ENCODE peak calls at places on chromosomes 11 and 22, in seven cellular contexts. P is activated CD4-positive, CD25-positive, alpha-beta regulatory T cell; G is Calu3; V is sigmoid colon; W is stimulated activated CD4-positive, alpha-beta T cell treated with anti-CD3 and anti-CD28 coated beads, Interleukin-4, amount 100 ng/mL, for 24 hours; X is SK-N-SH; B is osteocyte. K is an unnamed sample.

GRCh38 chr11:77580712-77581337 is 8.9 kb upstream of the AQP11 start:
- DNase-seq in P (no peak), W (no peak), X (no peak), G (no peak), V (no peak), B (no peak), K (no peak)

GRCh38 chr11:82733444-82734119 is at the start of gene FAM181B:
- DNase-seq in W (no peak), G (peak), P (no peak), X (peak), B (peak), V (peak), K (no peak)

GRCh38 chr11:118338637-118339061 is 3.9 kb downstream of the CD3D start:
- DNase-seq in P (peak), G (no peak), V (no peak), B (no peak), W (peak), X (no peak), K (no peak)

GRCh38 chr11:46671958-46672315 is 28.5 kb downstream of the ARHGAP1 start:
- DNase-seq in G (no peak), V (peak), W (no peak), X (no peak), B (no peak), P (no peak), K (no peak)

GRCh38 chr11:697028-697491 is 1.4 kb downstream of the TMEM80 start:
- DNase-seq in W (no peak), X (no peak), G (no peak), V (no peak), P (no peak), B (no peak), K (no peak)

GRCh38 chr11:4181780-4182721 is 87.5 kb downstream of the RRM1 start:
- DNase-seq in V (no peak), P (no peak), B (no peak), X (peak), W (peak), G (peak), K (peak)

GRCh38 chr11:115965754-115966504 is 461.7 kb upstream of the CADM1 start:
- DNase-seq in G (no peak), X (peak), V (no peak), P (no peak), B (no peak), W (no peak), K (no peak)

GRCh38 chr11:84289381-84289906 is 1003.3 kb upstream of the CCDC90B start:
- DNase-seq in G (no peak), P (no peak), B (no peak), V (no peak), W (no peak), X (no peak), K (no peak)

GRCh38 chr11:45079943-45080719 is 66.3 kb upstream of the PRDM11 start:
- DNase-seq in W (peak), G (no peak), P (no peak), B (no peak), V (no peak), X (no peak), K (no peak)

GRCh38 chr11:14327105-14327504 is 31.9 kb downstream of the RRAS2 start:
- DNase-seq in V (no peak), X (no peak), P (no peak), B (no peak), G (no peak), W (no peak), K (no peak)

GRCh38 chr11:102111787-102112653 is 1.8 kb downstream of the YAP1 start:
- DNase-seq in G (no peak), B (no peak), W (peak), P (no peak), X (no peak), V (peak), K (no peak)

GRCh38 chr22:44734801-44735517 is 17.4 kb upstream of the ARHGAP8 start:
- DNase-seq in V (no peak), G (no peak), P (no peak), W (no peak), X (no peak), B (no peak), K (no peak)

GRCh38 chr11:78011301-78011700 is 11.8 kb downstream of the KCTD14 start:
- DNase-seq in P (no peak), X (no peak), G (no peak), V (no peak), W (no peak), B (no peak), K (no peak)

GRCh38 chr11:67286621-67287333 is 2.3 kb upstream of the ANKRD13D start:
- DNase-seq in B (no peak), V (peak), W (no peak), G (no peak), X (no peak), P (no peak), K (no peak)

GRCh38 chr11:66969584-66970205 is 5.4 kb upstream of the C11orf86 start:
- DNase-seq in G (no peak), B (no peak), V (no peak), W (no peak), X (no peak), P (no peak), K (no peak)

GRCh38 chr11:33894402-33894754 is 2.5 kb upstream of the LMO2 start:
- DNase-seq in X (no peak), V (no peak), W (no peak), G (no peak), B (no peak), P (no peak), K (no peak)

GRCh38 chr11:73414977-73415492 is 38.8 kb downstream of the RELT start:
- DNase-seq in P (no peak), V (no peak), B (no peak), W (no peak), X (no peak), G (no peak), K (no peak)

GRCh38 chr11:64831411-64831891 is 13.0 kb downstream of the CDC42BPG start:
- DNase-seq in B (no peak), W (no peak), V (no peak), X (no peak), P (no peak), G (no peak), K (no peak)

GRCh38 chr11:120385690-120386089 is 49.5 kb downstream of the ARHGEF12 start:
- DNase-seq in G (no peak), X (no peak), P (no peak), W (no peak), B (no peak), V (no peak), K (no peak)